ENCODE peak calls at places on chromosomes 6 and 20, in ten cellular contexts. N is LHCN-M2; T is nephron progenitor cell; D is dermis microvascular lymphatic vessel endothelial cell; K is ELR; Y is KBM-7; M is aorta; I is AG09309; S is stimulated activated CD8-positive, alpha-beta memory T cell treated with anti-CD3 and anti-CD28 coated beads, Interleukin-15, amount 100 ng/mL, for 4 hours; X is Caco-2. B is an unnamed sample.

GRCh38 chr6:44708208-44708607 is 320.7 kb downstream of the CDC5L start:
- DNase-seq in S (no peak), I (no peak), D (no peak), X (no peak), N (no peak), M (no peak), T (no peak), K (no peak), Y (no peak), B (no peak)

GRCh38 chr6:87772597-87773530 is 70.8 kb upstream of the AKIRIN2 start:
- DNase-seq in I (no peak), S (no peak), M (no peak), N (no peak), K (no peak), X (no peak), D (no peak), T (no peak), Y (no peak), B (no peak)

GRCh38 chr6:100808638-100809275 is 72.4 kb downstream of the ASCC3 start:
- DNase-seq in I (no peak), N (peak), S (no peak), K (peak), M (no peak), X (no peak), T (no peak), D (no peak), Y (no peak), B (no peak)

GRCh38 chr20:34997171-34997570 is 41.5 kb downstream of the MYH7B start:
- DNase-seq in I (no peak), N (no peak), T (no peak), Y (no peak), M (no peak), D (no peak), S (no peak), K (no peak), X (no peak), B (no peak)

GRCh38 chr20:23145281-23145700 is 59.2 kb upstream of the CD93 start:
- DNase-seq in Y (no peak), S (no peak), D (peak), T (no peak), I (peak), M (peak), K (peak), X (peak), N (peak), B (peak)

GRCh38 chr6:136920216-136920857 is 1.8 kb upstream of the SLC35D3 start:
- DNase-seq in S (no peak), M (no peak), X (no peak), T (peak), D (no peak), I (no peak), N (no peak), K (no peak), Y (peak), B (peak)

GRCh38 chr6:160198577-160199211 is 59.9 kb downstream of the SLC22A2 start:
- DNase-seq in T (no peak), D (no peak), Y (no peak), K (peak), N (no peak), M (no peak), I (no peak), X (no peak), S (no peak), B (no peak)

GRCh38 chr20:366042-366718 is 14.4 kb upstream of the TRIB3 start:
- DNase-seq in I (no peak), Y (no peak), T (no peak), M (no peak), D (no peak), X (peak), K (no peak), S (no peak), N (no peak), B (no peak)